ENCODE peak calls at places on chromosomes 2 and 18, in five cellular contexts. One of them, this sample, is unnamed.

GRCh38 chr2:158726906-158727592 is 68.1 kb upstream of the DAPL1 start:
- DNase-seq in GM20000: no peak
- DNase-seq in natural killer cell: no peak
- DNase-seq in MCF 10A: no peak
- DNase-seq in choroid plexus epithelial cell: no peak
- DNase-seq in this sample: no peak

GRCh38 chr2:214193943-214194342 is 216.9 kb upstream of the VWC2L start:
- DNase-seq in MCF 10A: peak
- DNase-seq in choroid plexus epithelial cell: peak
- DNase-seq in GM20000: no peak
- DNase-seq in natural killer cell: no peak
- DNase-seq in this sample: no peak

GRCh38 chr18:65954372-65954771 is 203.6 kb downstream of the CDH7 start:
- DNase-seq in GM20000: no peak
- DNase-seq in MCF 10A: no peak
- DNase-seq in natural killer cell: no peak
- DNase-seq in choroid plexus epithelial cell: no peak
- DNase-seq in this sample: no peak

GRCh38 chr18:68233043-68233442 is 481.9 kb downstream of the TMX3 start:
- DNase-seq in choroid plexus epithelial cell: no peak
- DNase-seq in GM20000: no peak
- DNase-seq in MCF 10A: no peak
- DNase-seq in natural killer cell: no peak
- DNase-seq in this sample: no peak

GRCh38 chr2:150981826-150982225 is 279.8 kb downstream of the RBM43 start:
- DNase-seq in choroid plexus epithelial cell: peak
- DNase-seq in natural killer cell: no peak
- DNase-seq in GM20000: no peak
- DNase-seq in MCF 10A: no peak
- DNase-seq in this sample: no peak

GRCh38 chr2:12915792-12916191 is 199.1 kb downstream of the TRIB2 start:
- DNase-seq in natural killer cell: no peak
- DNase-seq in MCF 10A: peak
- DNase-seq in choroid plexus epithelial cell: peak
- DNase-seq in GM20000: no peak
- DNase-seq in this sample: no peak

GRCh38 chr18:35045808-35046207 is 4.6 kb downstream of the MAPRE2 start:
- DNase-seq in choroid plexus epithelial cell: no peak
- DNase-seq in natural killer cell: no peak
- DNase-seq in MCF 10A: no peak
- DNase-seq in GM20000: no peak
- DNase-seq in this sample: no peak

GRCh38 chr2:6827516-6828298 is 38.0 kb downstream of the CMPK2 start:
- DNase-seq in choroid plexus epithelial cell: peak
- DNase-seq in natural killer cell: no peak
- DNase-seq in GM20000: no peak
- DNase-seq in MCF 10A: no peak
- DNase-seq in this sample: no peak

GRCh38 chr2:186590538-186591441 is 934 bp downstream of the ITGAV start:
- DNase-seq in natural killer cell: peak
- DNase-seq in MCF 10A: peak
- DNase-seq in GM20000: peak
- DNase-seq in choroid plexus epithelial cell: peak
- DNase-seq in this sample: no peak

GRCh38 chr2:5698171-5698570 is 6.0 kb downstream of the SOX11 start:
- DNase-seq in natural killer cell: no peak
- DNase-seq in MCF 10A: no peak
- DNase-seq in GM20000: no peak
- DNase-seq in choroid plexus epithelial cell: no peak
- DNase-seq in this sample: no peak

GRCh38 chr2:15023231-15023630 is 390.7 kb downstream of the LRATD1 start:
- DNase-seq in natural killer cell: no peak
- DNase-seq in GM20000: no peak
- DNase-seq in choroid plexus epithelial cell: no peak
- DNase-seq in MCF 10A: peak
- DNase-seq in this sample: no peak

GRCh38 chr2:51657849-51658248 is 625.9 kb upstream of the NRXN1 start:
- DNase-seq in natural killer cell: no peak
- DNase-seq in GM20000: no peak
- DNase-seq in choroid plexus epithelial cell: no peak
- DNase-seq in MCF 10A: no peak
- DNase-seq in this sample: no peak

GRCh38 chr2:160491922-160492371 is 1.7 kb downstream of the RBMS1 start:
- DNase-seq in GM20000: no peak
- DNase-seq in choroid plexus epithelial cell: peak
- DNase-seq in MCF 10A: peak
- DNase-seq in natural killer cell: no peak
- DNase-seq in this sample: no peak

GRCh38 chr2:240655931-240656886 is 26.5 kb downstream of the AQP12B start:
- DNase-seq in GM20000: peak
- DNase-seq in natural killer cell: no peak
- DNase-seq in MCF 10A: no peak
- DNase-seq in choroid plexus epithelial cell: peak
- DNase-seq in this sample: peak

GRCh38 chr2:224309216-224309615 is 92.7 kb downstream of the FAM124B start:
- DNase-seq in choroid plexus epithelial cell: peak
- DNase-seq in natural killer cell: no peak
- DNase-seq in MCF 10A: no peak
- DNase-seq in GM20000: no peak
- DNase-seq in this sample: no peak

GRCh38 chr2:240926516-240927389 is 20.6 kb downstream of the CROCC2 start:
- DNase-seq in GM20000: no peak
- DNase-seq in choroid plexus epithelial cell: no peak
- DNase-seq in natural killer cell: peak
- DNase-seq in MCF 10A: no peak
- DNase-seq in this sample: peak

GRCh38 chr2:6831229-6831628 is 34.5 kb downstream of the CMPK2 start:
- DNase-seq in choroid plexus epithelial cell: no peak
- DNase-seq in natural killer cell: no peak
- DNase-seq in GM20000: no peak
- DNase-seq in MCF 10A: no peak
- DNase-seq in this sample: no peak

GRCh38 chr2:174717273-174717672 is 47.0 kb downstream of the CHRNA1 start:
- DNase-seq in GM20000: no peak
- DNase-seq in choroid plexus epithelial cell: peak
- DNase-seq in MCF 10A: no peak
- DNase-seq in natural killer cell: no peak
- DNase-seq in this sample: no peak

GRCh38 chr2:59745085-59745484 is 808.4 kb downstream of the BCL11A start:
- DNase-seq in GM20000: no peak
- DNase-seq in MCF 10A: peak
- DNase-seq in natural killer cell: no peak
- DNase-seq in choroid plexus epithelial cell: no peak
- DNase-seq in this sample: no peak

GRCh38 chr2:39119732-39120520 is 925 bp downstream of the SOS1 start:
- DNase-seq in natural killer cell: peak
- DNase-seq in GM20000: peak
- DNase-seq in MCF 10A: peak
- DNase-seq in choroid plexus epithelial cell: peak
- DNase-seq in this sample: no peak

GRCh38 chr2:166406374-166406773 is 30.6 kb upstream of the SCN9A start:
- DNase-seq in natural killer cell: no peak
- DNase-seq in GM20000: no peak
- DNase-seq in choroid plexus epithelial cell: no peak
- DNase-seq in MCF 10A: peak
- DNase-seq in this sample: no peak

GRCh38 chr2:181354626-181355025 is 102.6 kb upstream of the ITGA4 start:
- DNase-seq in choroid plexus epithelial cell: peak
- DNase-seq in natural killer cell: no peak
- DNase-seq in MCF 10A: peak
- DNase-seq in GM20000: no peak
- DNase-seq in this sample: no peak

GRCh38 chr2:190121971-190122370 is 59.4 kb upstream of the MSTN start:
- DNase-seq in GM20000: peak
- DNase-seq in choroid plexus epithelial cell: peak
- DNase-seq in MCF 10A: peak
- DNase-seq in natural killer cell: no peak
- DNase-seq in this sample: no peak

GRCh38 chr2:227813562-227814353 is at the start of gene CCL20:
- DNase-seq in natural killer cell: no peak
- DNase-seq in MCF 10A: peak
- DNase-seq in GM20000: no peak
- DNase-seq in choroid plexus epithelial cell: no peak
- DNase-seq in this sample: no peak

GRCh38 chr2:233013027-233013461 is at the start of gene NGEF:
- DNase-seq in MCF 10A: no peak
- DNase-seq in GM20000: no peak
- DNase-seq in choroid plexus epithelial cell: no peak
- DNase-seq in natural killer cell: no peak
- DNase-seq in this sample: no peak

GRCh38 chr2:225282858-225283693 is 116.4 kb upstream of the NYAP2 start:
- DNase-seq in choroid plexus epithelial cell: peak
- DNase-seq in natural killer cell: no peak
- DNase-seq in GM20000: peak
- DNase-seq in MCF 10A: peak
- DNase-seq in this sample: no peak

GRCh38 chr2:208373460-208374089 is 33.0 kb upstream of the PTH2R start:
- DNase-seq in choroid plexus epithelial cell: peak
- DNase-seq in GM20000: peak
- DNase-seq in MCF 10A: peak
- DNase-seq in natural killer cell: no peak
- DNase-seq in this sample: no peak

GRCh38 chr2:46114981-46115380 is 182.2 kb upstream of the EPAS1 start:
- DNase-seq in natural killer cell: no peak
- DNase-seq in GM20000: no peak
- DNase-seq in MCF 10A: peak
- DNase-seq in choroid plexus epithelial cell: no peak
- DNase-seq in this sample: no peak

GRCh38 chr18:25289040-25289631 is 62.8 kb downstream of the ZNF521 start:
- DNase-seq in natural killer cell: no peak
- DNase-seq in choroid plexus epithelial cell: peak
- DNase-seq in GM20000: no peak
- DNase-seq in MCF 10A: peak
- DNase-seq in this sample: no peak

GRCh38 chr2:170369894-170370293 is 191.9 kb downstream of the MYO3B start:
- DNase-seq in MCF 10A: peak
- DNase-seq in GM20000: no peak
- DNase-seq in choroid plexus epithelial cell: peak
- DNase-seq in natural killer cell: no peak
- DNase-seq in this sample: no peak
- TF ChIP-seq CTCF in MCF 10A: no peak
- TF ChIP-seq CTCF in GM20000: no peak
- TF ChIP-seq CTCF in choroid plexus epithelial cell: no peak
- TF ChIP-seq CTCF in natural killer cell: no peak
- TF ChIP-seq CTCF in this sample: peak

DNA sequence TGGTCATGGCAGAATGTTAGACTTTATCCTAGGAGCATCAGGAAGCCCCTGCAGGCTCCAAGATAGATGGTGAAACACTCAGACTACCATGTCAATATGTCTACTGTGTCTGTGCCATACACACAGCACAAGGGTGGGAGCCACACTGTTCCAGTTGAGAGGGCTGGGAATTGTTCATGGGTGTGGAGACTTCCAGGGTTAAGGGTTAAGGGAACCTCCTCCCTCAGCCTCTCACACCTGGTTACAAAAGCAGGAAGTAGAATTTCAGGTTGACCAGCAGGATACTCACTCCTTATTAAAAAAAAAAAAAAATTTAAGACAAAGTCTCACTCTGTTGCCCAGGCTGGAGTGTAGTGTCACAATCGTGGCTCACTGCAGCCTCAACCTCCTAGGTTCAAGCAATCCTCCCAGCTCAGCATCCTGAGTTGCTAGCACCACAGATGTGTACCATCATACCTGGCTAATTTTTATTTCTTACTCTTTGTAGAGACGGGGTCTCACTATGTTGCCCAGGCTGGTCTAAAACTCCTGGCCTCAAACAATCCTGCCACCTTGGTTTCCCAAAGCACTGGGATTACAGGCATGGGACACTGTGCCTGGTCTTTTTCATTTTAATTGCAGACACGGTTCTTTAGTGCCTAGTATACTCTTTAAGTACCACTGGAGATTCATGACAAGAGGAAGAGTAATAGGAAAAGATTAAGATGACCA is 26.0 kb downstream of the SULT1C2 start:
- DNase-seq in natural killer cell: no peak
- DNase-seq in choroid plexus epithelial cell: no peak
- DNase-seq in GM20000: no peak
- DNase-seq in MCF 10A: no peak
- DNase-seq in this sample: no peak
- TF ChIP-seq CTCF in natural killer cell: no peak
- TF ChIP-seq CTCF in choroid plexus epithelial cell: no peak
- TF ChIP-seq CTCF in GM20000: no peak
- TF ChIP-seq CTCF in MCF 10A: no peak
- TF ChIP-seq CTCF in this sample: no peak

DNA sequence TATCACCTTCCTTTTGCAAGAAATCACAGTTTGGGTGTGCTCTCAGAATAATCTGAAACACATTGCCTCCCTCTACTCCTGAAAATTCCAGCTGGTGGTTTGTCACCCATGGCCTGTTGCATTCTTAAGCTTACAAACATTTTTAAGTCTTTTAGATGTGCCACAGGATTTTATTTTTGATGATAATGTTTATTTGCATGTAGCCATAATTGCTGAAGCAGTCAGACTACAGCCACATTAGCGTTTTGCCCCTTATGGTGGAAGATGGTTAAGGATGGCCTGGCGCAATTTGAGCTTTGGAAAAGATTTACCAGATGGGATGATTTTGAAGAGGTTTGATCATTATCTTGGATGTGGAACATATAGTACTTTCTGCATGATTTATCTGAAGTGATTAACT is 439.5 kb downstream of the MEIS1 start:
- DNase-seq in MCF 10A: no peak
- DNase-seq in GM20000: no peak
- DNase-seq in choroid plexus epithelial cell: peak
- DNase-seq in natural killer cell: no peak
- DNase-seq in this sample: no peak
- TF ChIP-seq CTCF in MCF 10A: no peak
- TF ChIP-seq CTCF in GM20000: no peak
- TF ChIP-seq CTCF in choroid plexus epithelial cell: no peak
- TF ChIP-seq CTCF in natural killer cell: no peak
- TF ChIP-seq CTCF in this sample: no peak

GRCh38 chr2:28381225-28382180 is 11.2 kb upstream of the FOSL2 start:
- DNase-seq in natural killer cell: no peak
- DNase-seq in GM20000: no peak
- DNase-seq in MCF 10A: no peak
- DNase-seq in choroid plexus epithelial cell: no peak
- DNase-seq in this sample: no peak
- TF ChIP-seq CTCF in natural killer cell: no peak
- TF ChIP-seq CTCF in GM20000: no peak
- TF ChIP-seq CTCF in MCF 10A: no peak
- TF ChIP-seq CTCF in choroid plexus epithelial cell: no peak
- TF ChIP-seq CTCF in this sample: no peak

GRCh38 chr2:35337922-35338321 is 1017.7 kb upstream of the CRIM1 start:
- DNase-seq in GM20000: no peak
- DNase-seq in MCF 10A: no peak
- DNase-seq in choroid plexus epithelial cell: no peak
- DNase-seq in natural killer cell: no peak
- DNase-seq in this sample: no peak

GRCh38 chr2:35347561-35347960 is 1008.0 kb upstream of the CRIM1 start:
- DNase-seq in natural killer cell: no peak
- DNase-seq in MCF 10A: no peak
- DNase-seq in GM20000: no peak
- DNase-seq in choroid plexus epithelial cell: no peak
- DNase-seq in this sample: no peak

GRCh38 chr2:35343135-35343534 is 1012.4 kb upstream of the CRIM1 start:
- DNase-seq in GM20000: no peak
- DNase-seq in MCF 10A: peak
- DNase-seq in choroid plexus epithelial cell: no peak
- DNase-seq in natural killer cell: no peak
- DNase-seq in this sample: no peak
- TF ChIP-seq CTCF in GM20000: no peak
- TF ChIP-seq CTCF in MCF 10A: peak
- TF ChIP-seq CTCF in choroid plexus epithelial cell: no peak
- TF ChIP-seq CTCF in natural killer cell: no peak
- TF ChIP-seq CTCF in this sample: no peak

This sample was measured in right atrium auricular region.